ENCODE peak calls at places on chromosome X, in five cellular contexts. S, P, H, I and Q are unnamed samples.

GRCh38 chrX:49257846-49258748 is 6.4 kb downstream of the FOXP3 start:
- ATAC-seq in I (no peak), H (peak), P (no peak), S (no peak), Q (peak)

GRCh38 chrX:40279091-40279430 is 181.3 kb upstream of the BCOR start:
- ATAC-seq in H (no peak), I (no peak), P (no peak), S (no peak), Q (no peak)

GRCh38 chrX:13001097-13001496 is 26.2 kb downstream of the TMSB4X start:
- ATAC-seq in H (no peak), I (no peak), P (no peak), S (no peak), Q (no peak)

GRCh38 chrX:12301288-12301687 is 163.0 kb downstream of the FRMPD4 start:
- ATAC-seq in P (no peak), H (no peak), S (no peak), I (no peak), Q (no peak)

GRCh38 chrX:65451663-65452062 is 82.9 kb downstream of the LAS1L start:
- ATAC-seq in S (peak), I (no peak), P (no peak), H (no peak), Q (no peak)

GRCh38 chrX:40434947-40435346 is 145.8 kb upstream of the ATP6AP2 start:
- ATAC-seq in P (peak), S (no peak), H (no peak), I (no peak), Q (no peak)

GRCh38 chrX:34642849-34643248 is 14.2 kb downstream of the TMEM47 start:
- ATAC-seq in P (no peak), S (no peak), H (no peak), I (no peak), Q (no peak)

GRCh38 chrX:107728342-107729099 is 47.1 kb downstream of the TSC22D3 start:
- ATAC-seq in H (no peak), P (peak), S (no peak), I (no peak), Q (no peak)

GRCh38 chrX:30830544-30830943 is 58.5 kb downstream of the TAB3 start:
- ATAC-seq in P (no peak), H (no peak), I (no peak), S (no peak), Q (no peak)

GRCh38 chrX:16335181-16335580 is 167.9 kb downstream of the MAGEB17 start:
- ATAC-seq in P (no peak), S (no peak), H (no peak), I (no peak), Q (no peak)

GRCh38 chrX:77160301-77160700 is 286.9 kb upstream of the FGF16 start:
- ATAC-seq in I (no peak), H (no peak), S (peak), P (no peak), Q (no peak)

GRCh38 chrX:40109288-40110008 is 11.7 kb upstream of the BCOR start:
- ATAC-seq in H (no peak), P (no peak), I (peak), S (no peak), Q (no peak)

GRCh38 chrX:119398587-119398973 is 556 bp upstream of the SLC25A43 start:
- ATAC-seq in I (peak), H (no peak), P (no peak), S (peak), Q (no peak)

GRCh38 chrX:19702856-19703255 is 184.5 kb downstream of the SH3KBP1 start:
- ATAC-seq in H (no peak), P (no peak), I (no peak), S (no peak), Q (no peak)

GRCh38 chrX:13151806-13152510 is 107.5 kb upstream of the FAM9C start:
- ATAC-seq in P (peak), S (no peak), H (peak), I (no peak), Q (no peak)

GRCh38 chrX:103376118-103376978 is at the start of gene BEX3:
- ATAC-seq in I (peak), H (peak), P (peak), S (no peak), Q (peak)

GRCh38 chrX:10254746-10255145 is 98.0 kb downstream of the CLCN4 start:
- ATAC-seq in P (no peak), I (no peak), S (no peak), H (no peak), Q (no peak)

GRCh38 chrX:107711521-107712041 is 64.0 kb downstream of the TSC22D3 start:
- ATAC-seq in H (no peak), P (no peak), S (no peak), I (no peak), Q (no peak)

GRCh38 chrX:38327775-38328081 is 419 bp upstream of the RPGR start:
- ATAC-seq in H (peak), S (peak), I (no peak), P (no peak), Q (no peak)

GRCh38 chrX:130097507-130098201 is 12.6 kb downstream of the ELF4 start:
- ATAC-seq in H (peak), P (peak), S (no peak), I (no peak), Q (no peak)

GRCh38 chrX:68273887-68274286 is 159.4 kb downstream of the OPHN1 start:
- ATAC-seq in S (no peak), I (no peak), H (no peak), P (no peak), Q (no peak)

GRCh38 chrX:24435038-24435437 is 30.0 kb upstream of the PDK3 start:
- ATAC-seq in S (no peak), I (no peak), P (no peak), H (no peak), Q (no peak)

GRCh38 chrX:8755813-8756212 is 23.9 kb upstream of the ANOS1 start:
- ATAC-seq in S (no peak), H (no peak), I (no peak), P (no peak), Q (no peak)

GRCh38 chrX:21926527-21927278 is 13.8 kb upstream of the SMS start:
- ATAC-seq in S (peak), H (no peak), P (peak), I (peak), Q (no peak)

GRCh38 chrX:120575379-120576114 is 14.8 kb upstream of the CUL4B start:
- ATAC-seq in H (no peak), I (no peak), S (no peak), P (no peak), Q (no peak)

GRCh38 chrX:30733852-30734660 is 80.8 kb downstream of the GK start:
- ATAC-seq in I (no peak), H (no peak), S (no peak), P (no peak), Q (no peak)

GRCh38 chrX:86066998-86067397 is 19.6 kb upstream of the CHM start:
- ATAC-seq in P (no peak), I (no peak), S (peak), H (no peak), Q (no peak)

GRCh38 chrX:147899715-147900114 is 12.0 kb upstream of the FMR1 start:
- ATAC-seq in P (no peak), H (no peak), I (no peak), S (peak), Q (peak)

GRCh38 chrX:79367907-79368306 is 773 bp upstream of the ITM2A start:
- ATAC-seq in I (no peak), P (no peak), S (no peak), H (no peak), Q (no peak)